ENCODE peak calls at places on chromosome 21, in six cellular contexts. G is GM06990; J is CD8-positive, alpha-beta memory T cell; I is dorsolateral prefrontal cortex; Y is IMR-90; F is HCT116. K is an unnamed sample.

GRCh38 chr21:32474179-32475059 is 61.9 kb downstream of the EVA1C start:
- DNase-seq in J (no peak), I (no peak), G (no peak), F (no peak), Y (no peak), K (no peak)

GRCh38 chr21:45328198-45329087 is 40.7 kb upstream of the POFUT2 start:
- DNase-seq in Y (no peak), F (no peak), I (peak), G (no peak), J (no peak), K (peak)

GRCh38 chr21:46168659-46169386 is 13.4 kb upstream of the FTCD start:
- DNase-seq in J (no peak), I (no peak), F (no peak), Y (no peak), G (no peak), K (no peak)

GRCh38 chr21:35229290-35229689 is 180.2 kb upstream of the RUNX1 start:
- DNase-seq in Y (no peak), I (no peak), F (no peak), G (no peak), J (no peak), K (no peak)

GRCh38 chr21:29416268-29416667 is 117.5 kb downstream of the BACH1 start:
- DNase-seq in F (no peak), I (no peak), Y (no peak), J (no peak), G (no peak), K (no peak)

GRCh38 chr21:45478115-45478801 is 64.0 kb downstream of the SLC19A1 start:
- DNase-seq in I (peak), G (no peak), F (peak), Y (peak), J (peak), K (peak)

GRCh38 chr21:41098076-41098475 is 69.9 kb upstream of the BACE2 start:
- DNase-seq in I (no peak), J (no peak), Y (no peak), G (no peak), F (no peak), K (no peak)

GRCh38 chr21:41211041-41211426 is 43.1 kb downstream of the BACE2 start:
- DNase-seq in I (no peak), Y (no peak), F (no peak), G (no peak), J (no peak), K (no peak)

GRCh38 chr21:45993210-45994085 is 11.9 kb downstream of the COL6A1 start:
- DNase-seq in G (peak), I (peak), Y (no peak), F (no peak), J (peak), K (peak)

GRCh38 chr21:46006547-46007497 is 25.3 kb downstream of the COL6A1 start:
- DNase-seq in I (peak), J (no peak), G (no peak), Y (no peak), F (no peak), K (no peak)

GRCh38 chr21:31660134-31660565 is 657 bp downstream of the SOD1 start:
- DNase-seq in J (no peak), Y (no peak), G (peak), F (no peak), I (no peak), K (no peak)

GRCh38 chr21:45079351-45079750 is 5.0 kb downstream of the ADARB1 start:
- DNase-seq in F (no peak), Y (no peak), G (no peak), I (no peak), J (no peak), K (no peak)

GRCh38 chr21:41715649-41716321 is 51.1 kb downstream of the RIPK4 start:
- DNase-seq in G (no peak), J (no peak), I (no peak), F (no peak), Y (no peak), K (no peak)

GRCh38 chr21:45050786-45051489 is 23.4 kb upstream of the ADARB1 start:
- DNase-seq in G (no peak), Y (peak), I (no peak), F (no peak), J (no peak), K (no peak)

GRCh38 chr21:32772281-32773047 is 909 bp upstream of the PAXBP1 start:
- DNase-seq in G (peak), F (no peak), I (no peak), Y (peak), J (peak), K (peak)

GRCh38 chr21:32624726-32625125 is 12.5 kb upstream of the CFAP298 start:
- DNase-seq in F (peak), I (no peak), G (peak), J (no peak), Y (peak), K (no peak)

GRCh38 chr21:42514883-42515228 is 1.2 kb downstream of the SLC37A1 start:
- DNase-seq in G (no peak), F (no peak), J (no peak), Y (no peak), I (no peak), K (no peak)

GRCh38 chr21:29083306-29083705 is 9.9 kb upstream of the CCT8 start:
- DNase-seq in G (no peak), I (no peak), F (no peak), J (no peak), Y (no peak), K (no peak)

GRCh38 chr21:41768371-41769042 is 1.7 kb upstream of the RIPK4 start:
- DNase-seq in I (peak), G (no peak), Y (peak), F (peak), J (no peak), K (no peak)

GRCh38 chr21:41802684-41803083 is 35.8 kb upstream of the RIPK4 start:
- DNase-seq in I (peak), F (no peak), J (no peak), Y (no peak), G (no peak), K (peak)

GRCh38 chr21:33300701-33301631 is 23.8 kb upstream of the IFNAR1 start:
- DNase-seq in I (no peak), F (no peak), G (no peak), J (no peak), Y (no peak), K (no peak)

GRCh38 chr21:42187976-42188653 is 30.8 kb upstream of the ABCG1 start:
- DNase-seq in F (no peak), G (peak), J (peak), Y (no peak), I (no peak), K (no peak)

GRCh38 chr21:45424854-45425795 is 20.2 kb downstream of the COL18A1 start:
- DNase-seq in G (no peak), Y (no peak), J (no peak), I (no peak), F (no peak), K (no peak)

GRCh38 chr21:26194326-26194725 is 23.8 kb upstream of the APP start:
- DNase-seq in Y (no peak), F (no peak), J (no peak), I (no peak), G (no peak), K (no peak)

GRCh38 chr21:26837539-26837938 is 7.7 kb downstream of the ADAMTS1 start:
- DNase-seq in I (no peak), G (no peak), J (no peak), F (no peak), Y (no peak), K (no peak)

GRCh38 chr21:45575993-45576837 is 34.0 kb upstream of the SLC19A1 start:
- DNase-seq in J (no peak), Y (no peak), F (no peak), I (peak), G (no peak), K (no peak)

GRCh38 chr21:45871616-45872236 is 109.8 kb upstream of the COL6A1 start:
- DNase-seq in J (no peak), F (no peak), I (no peak), Y (no peak), G (no peak), K (peak)

GRCh38 chr21:31117046-31117916 is 79.0 kb upstream of the KRTAP19-8 start:
- DNase-seq in F (peak), Y (peak), G (no peak), I (no peak), J (no peak), K (no peak)

GRCh38 chr21:20882462-20883415 is 115.5 kb upstream of the NCAM2 start:
- DNase-seq in F (peak), I (no peak), J (no peak), Y (peak), G (no peak), K (no peak)

GRCh38 chr21:31559368-31560119 is 99.9 kb upstream of the SOD1 start:
- DNase-seq in I (peak), J (peak), F (peak), G (peak), Y (peak), K (peak)

GRCh38 chr21:27346041-27346448 is 379.2 kb upstream of the ADAMTS5 start:
- DNase-seq in I (no peak), F (no peak), J (no peak), Y (peak), G (no peak), K (no peak)

GRCh38 chr21:31716106-31716505 is 15.8 kb downstream of the SCAF4 start:
- DNase-seq in J (no peak), I (no peak), G (no peak), Y (no peak), F (no peak), K (no peak)

GRCh38 chr21:34833465-34833864 is 164.7 kb downstream of the CLIC6 start:
- DNase-seq in Y (no peak), G (no peak), I (no peak), F (no peak), J (no peak), K (no peak)

GRCh38 chr21:26047279-26047967 is 123.1 kb downstream of the APP start:
- DNase-seq in J (no peak), I (no peak), F (no peak), G (no peak), Y (no peak), K (no peak)

GRCh38 chr21:27647401-27647800 is 680.5 kb upstream of the ADAMTS5 start:
- DNase-seq in F (no peak), I (no peak), G (no peak), Y (no peak), J (no peak), K (no peak)

GRCh38 chr21:26717146-26717739 is 128.0 kb downstream of the ADAMTS1 start:
- DNase-seq in Y (peak), G (no peak), I (no peak), F (no peak), J (no peak), K (no peak)

GRCh38 chr21:29258626-29259335 is 39.9 kb upstream of the BACH1 start:
- DNase-seq in I (no peak), Y (peak), G (no peak), F (no peak), J (no peak), K (no peak)

DNA sequence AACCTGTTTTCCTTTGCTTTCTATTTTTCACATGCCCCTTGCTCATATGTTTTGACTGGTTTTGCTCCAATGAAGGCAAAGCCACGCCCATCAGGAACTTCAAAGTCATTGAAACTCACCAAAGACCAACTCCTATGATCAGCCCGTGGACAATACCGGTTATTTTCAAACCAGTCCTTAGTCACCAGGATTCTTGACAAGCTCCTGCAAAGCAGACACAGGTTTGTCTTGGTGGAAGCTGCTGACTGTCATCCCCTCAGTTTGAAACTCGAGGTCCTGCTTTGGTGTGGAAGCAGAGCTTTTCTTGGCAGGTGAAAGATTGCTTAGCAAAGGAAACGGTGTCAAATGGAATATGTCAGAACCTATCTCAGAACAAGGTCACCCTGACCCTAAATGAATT is 384.7 kb upstream of the CXADR start:
- DNase-seq in G (no peak), J (no peak), Y (no peak), F (no peak), I (no peak), K (no peak)
- H3K4me3 ChIP-seq in G (no peak), J (no peak), Y (no peak), F (no peak), I (no peak), K (no peak)

DNA sequence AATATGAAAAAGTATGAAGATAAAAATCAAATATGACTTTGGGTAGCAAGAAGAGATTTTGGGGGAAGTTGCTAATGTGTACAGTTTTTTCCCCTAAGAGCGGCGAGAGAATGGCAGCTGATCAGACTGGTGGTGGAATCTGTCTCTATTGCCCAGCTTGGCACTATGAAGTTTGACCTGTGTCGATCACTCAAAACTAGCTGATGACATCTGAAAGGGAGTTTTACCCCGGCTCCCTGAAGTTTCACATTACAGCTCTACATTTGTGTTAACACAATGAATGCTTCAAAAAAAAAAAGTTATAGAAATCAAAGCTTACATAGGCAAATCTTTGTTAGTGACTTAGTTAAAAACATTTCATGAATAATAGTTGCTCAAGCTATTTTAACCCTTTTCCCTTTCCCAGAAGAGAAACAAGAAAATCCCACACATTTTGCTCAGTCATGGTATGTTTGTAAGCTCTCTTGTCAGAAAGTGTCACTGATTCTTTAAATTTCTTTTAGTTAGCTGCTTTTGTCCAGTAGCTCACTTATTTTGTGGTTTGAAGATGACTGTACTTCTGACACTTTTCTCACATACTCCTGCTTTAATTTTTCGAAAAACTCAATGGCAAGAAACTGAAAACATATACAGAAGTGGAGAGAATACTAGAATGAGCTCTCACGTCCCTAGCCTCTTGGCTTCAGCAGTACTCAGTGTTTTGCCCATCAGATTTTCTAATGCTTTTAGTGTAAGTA is 41.3 kb downstream of the DYRK1A start:
- DNase-seq in Y (peak), G (peak), J (no peak), F (no peak), I (no peak), K (no peak)
- H3K4me3 ChIP-seq in Y (peak), G (peak), J (no peak), F (no peak), I (no peak), K (peak)

DNA sequence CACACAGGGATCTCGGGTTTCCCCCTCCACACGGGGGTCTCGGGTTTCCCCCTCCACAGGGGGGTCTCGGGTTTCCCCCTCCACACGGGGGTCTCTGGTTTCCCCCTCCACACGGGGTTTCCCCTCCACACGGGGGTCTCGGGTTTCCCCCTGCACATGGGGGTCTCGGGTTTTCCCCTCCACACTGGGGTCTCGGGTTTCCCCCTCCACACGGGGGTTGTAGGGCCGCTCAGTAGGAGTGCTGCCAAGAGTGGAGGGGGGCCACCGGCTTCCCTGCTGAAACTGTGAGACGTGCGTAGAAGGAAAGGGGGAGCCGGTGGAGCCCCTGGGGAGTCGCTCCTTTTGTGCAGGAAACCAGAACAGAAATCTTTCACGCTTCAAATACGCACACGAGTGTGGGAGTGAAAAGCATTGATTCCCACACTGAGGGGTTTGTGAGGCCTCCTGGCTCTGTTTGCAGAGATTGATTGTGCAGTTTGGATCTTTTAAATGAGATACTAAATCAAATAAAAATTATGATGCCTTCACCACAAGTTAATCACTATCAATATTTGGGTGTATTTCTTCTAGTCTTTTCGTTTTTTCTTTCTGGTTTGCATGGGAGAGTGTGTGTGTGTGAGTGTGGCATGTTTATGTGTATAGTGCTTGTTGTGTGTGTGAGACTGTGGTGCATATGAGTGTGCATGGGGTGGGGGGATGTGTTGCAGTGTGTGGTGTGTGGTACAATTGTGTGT is 54.3 kb upstream of the TRAPPC10 start:
- DNase-seq in G (peak), Y (no peak), F (no peak), I (no peak), J (no peak), K (peak)
- H3K4me3 ChIP-seq in G (no peak), Y (no peak), F (no peak), I (no peak), J (no peak), K (no peak)

GRCh38 chr21:37564924-37565529 is 198.5 kb downstream of the DYRK1A start:
- DNase-seq in G (no peak), Y (peak), F (no peak), I (no peak), J (no peak), K (no peak)
- H3K4me3 ChIP-seq in G (no peak), Y (peak), F (peak), I (peak), J (peak), K (peak)

DNA sequence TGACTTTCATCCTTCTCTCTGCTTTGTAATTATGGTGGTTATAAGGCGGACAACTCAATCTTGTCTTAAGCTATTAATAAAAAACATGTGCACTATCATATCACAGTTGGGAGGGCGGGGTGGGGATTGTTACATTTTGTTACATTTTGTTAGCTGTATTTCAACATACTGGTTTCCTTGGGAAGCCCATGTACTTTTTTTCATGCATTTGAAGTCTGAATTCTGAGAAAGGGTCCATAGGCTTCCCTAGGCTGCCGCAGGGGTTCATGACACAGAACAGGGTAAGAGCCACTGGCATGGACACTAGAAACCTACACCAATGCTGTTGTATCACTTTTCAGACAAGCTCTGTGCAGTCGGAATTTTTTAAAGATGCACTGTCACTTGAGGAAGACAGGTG is 178.8 kb downstream of the ETS2 start:
- DNase-seq in J (no peak), Y (no peak), F (no peak), I (no peak), G (no peak), K (no peak)
- H3K4me3 ChIP-seq in J (no peak), Y (no peak), F (no peak), I (no peak), G (no peak), K (peak)

GRCh38 chr21:37627074-37627473 is 260.5 kb downstream of the DYRK1A start:
- DNase-seq in J (no peak), G (no peak), I (no peak), Y (no peak), F (no peak), K (no peak)

GRCh38 chr21:37623689-37624088 is 257.1 kb downstream of the DYRK1A start:
- DNase-seq in J (no peak), Y (no peak), F (no peak), I (no peak), G (peak), K (no peak)

GRCh38 chr21:37626320-37626719 is 259.7 kb downstream of the DYRK1A start:
- DNase-seq in J (no peak), G (no peak), I (no peak), F (no peak), Y (no peak), K (no peak)

GRCh38 chr21:37628362-37628761 is 261.8 kb downstream of the DYRK1A start:
- DNase-seq in J (no peak), Y (no peak), I (no peak), F (no peak), G (no peak), K (no peak)

DNA sequence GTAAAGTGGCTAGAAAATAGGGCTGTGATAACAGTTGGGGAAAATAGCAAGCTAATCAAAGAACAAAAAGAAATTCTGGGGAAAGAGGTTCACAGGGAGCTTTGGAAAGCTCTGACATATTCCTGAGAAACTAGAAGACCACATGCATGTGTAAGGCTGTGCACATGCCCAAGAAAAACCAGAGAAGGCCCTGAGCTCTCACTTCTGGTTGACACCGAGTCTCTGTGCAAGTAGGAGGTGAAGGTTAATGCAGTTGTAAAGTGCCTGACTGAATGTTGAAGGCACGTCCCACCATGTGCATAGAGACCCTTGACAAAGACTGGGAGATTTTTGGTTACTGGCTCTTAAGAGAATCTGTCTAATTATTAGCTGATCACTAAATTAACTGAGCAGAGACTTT is 261.0 kb downstream of the DYRK1A start:
- DNase-seq in I (no peak), Y (no peak), G (no peak), F (no peak), J (no peak), K (no peak)
- H3K4me3 ChIP-seq in I (no peak), Y (no peak), G (no peak), F (no peak), J (no peak), K (no peak)

GRCh38 chr21:36694593-36695282 is 4.2 kb upstream of the SIM2 start:
- DNase-seq in G (no peak), Y (no peak), I (no peak), J (no peak), F (no peak), K (no peak)
- H3K4me3 ChIP-seq in G (no peak), Y (no peak), I (no peak), J (no peak), F (no peak), K (no peak)